ENCODE peak calls at places on chromosomes 5 and 9, in five cellular contexts. E is AG10803, N is Peyer's patch, O is spleen, M is left lung. U is an unnamed sample.

GRCh38 chr9:109411818-109412352 is 86.2 kb downstream of the PTPN3 start:
- DNase-seq in E (peak; percentile 53), N (no peak), O (no peak), M (no peak), U (no peak)

GRCh38 chr5:73625905-73626811 is at the start of gene ARHGEF28:
- DNase-seq in E (peak; percentile 42), N (peak; percentile 87), O (peak; percentile 83), M (peak; percentile 90), U (no peak)

GRCh38 chr9:127706836-127707241 is at the start of gene CFAP157:
- DNase-seq in E (no peak), N (no peak), O (no peak), M (no peak), U (no peak)

GRCh38 chr5:107887181-107887580 is 216.4 kb upstream of the EFNA5 start:
- DNase-seq in E (no peak), N (no peak), O (no peak), M (no peak), U (no peak)

GRCh38 chr9:110248361-110248760 is 7.9 kb downstream of the TXN start:
- DNase-seq in E (no peak), N (no peak), O (no peak), M (no peak), U (no peak)

GRCh38 chr9:137294091-137294683 is 7.9 kb downstream of the NRARP start:
- DNase-seq in E (no peak), N (no peak), O (no peak), M (no peak), U (no peak)

GRCh38 chr9:124202447-124202971 is 55.2 kb upstream of the NEK6 start:
- DNase-seq in E (no peak), N (no peak), O (peak; percentile 91), M (peak; percentile 84), U (no peak)

GRCh38 chr5:110414360-110414759 is 312.1 kb downstream of the TMEM232 start:
- DNase-seq in E (peak; percentile 42), N (no peak), O (no peak), M (no peak), U (no peak)

GRCh38 chr9:110764006-110764405 is 95.4 kb downstream of the MUSK start:
- DNase-seq in E (no peak), N (no peak), O (no peak), M (no peak), U (no peak)

GRCh38 chr5:57174128-57174849 is 430 bp downstream of the GPBP1 start:
- DNase-seq in E (peak; percentile 33), N (peak; percentile 73), O (no peak), M (peak; percentile 83), U (no peak)

GRCh38 chr9:1050125-1050895 is at the start of gene DMRT2:
- DNase-seq in E (peak; percentile 72), N (peak; percentile 84), O (no peak), M (peak; percentile 86), U (peak; percentile 10)

GRCh38 chr9:98974106-98974505 is 30.4 kb downstream of the COL15A1 start:
- DNase-seq in E (no peak), N (no peak), O (no peak), M (no peak), U (no peak)

GRCh38 chr5:121919091-121919490 is 42.7 kb upstream of the SRFBP1 start:
- DNase-seq in E (no peak), N (no peak), O (no peak), M (no peak), U (no peak)

GRCh38 chr9:72954431-72955420 is 1.9 kb upstream of the ALDH1A1 start:
- DNase-seq in E (peak; percentile 86), N (no peak), O (no peak), M (peak; percentile 29), U (no peak)

GRCh38 chr5:112793201-112793600 is 55.5 kb downstream of the APC start:
- DNase-seq in E (peak; percentile 11), N (no peak), O (no peak), M (no peak), U (peak; percentile 68)

GRCh38 chr5:112795342-112795741 is 57.7 kb downstream of the APC start:
- DNase-seq in E (no peak), N (no peak), O (no peak), M (no peak), U (no peak)

GRCh38 chr5:112794410-112794809 is 56.7 kb downstream of the APC start:
- DNase-seq in E (no peak), N (no peak), O (no peak), M (no peak), U (no peak)

GRCh38 chr5:112799661-112800060 is 61.4 kb upstream of the SRP19 start:
- DNase-seq in E (no peak), N (no peak), O (no peak), M (no peak), U (no peak)

DNA sequence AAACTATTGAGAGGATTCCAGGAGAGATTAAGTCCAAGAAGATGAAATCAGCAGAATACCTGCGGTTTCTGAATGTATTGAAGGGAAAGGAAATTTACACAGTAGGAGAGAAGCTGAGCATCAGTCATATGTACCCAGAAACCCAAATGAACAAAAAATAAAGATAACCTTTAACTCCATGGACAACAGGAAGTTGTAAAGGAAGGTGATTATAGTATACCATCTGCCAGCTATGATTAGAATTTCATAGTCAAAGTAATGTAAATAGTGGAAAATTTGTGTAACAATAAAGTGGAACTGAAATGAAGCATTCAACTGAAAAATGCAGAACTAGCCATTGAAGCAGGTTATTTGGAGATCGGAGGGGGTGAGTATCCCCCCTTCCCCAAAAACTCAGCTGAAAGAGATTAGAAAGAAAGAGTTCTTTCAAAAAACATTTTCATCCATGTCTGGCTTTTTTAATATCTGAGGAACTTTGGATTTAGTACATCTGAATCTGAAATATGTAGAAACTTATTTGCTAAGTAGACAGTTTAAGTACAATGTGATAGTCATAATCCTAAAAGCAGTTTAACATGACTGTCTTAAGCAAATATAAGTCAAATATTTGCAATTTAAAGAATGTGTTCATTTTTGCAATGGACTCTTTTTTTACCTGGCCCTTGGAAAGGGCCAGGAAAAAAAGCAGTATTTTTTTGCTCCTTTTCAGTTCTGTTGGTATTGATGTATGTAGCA is 58.4 kb downstream of the APC start:
- DNase-seq in E (peak; percentile 13), N (no peak), O (no peak), M (no peak), U (peak; percentile 54)
- H3K4me3 ChIP-seq in E (no peak overlapping the region), N (no peak overlapping the region), O (no peak overlapping the region), M (no peak overlapping the region), U (no peak overlapping the region)

GRCh38 chr5:76586531-76586930 is 36.7 kb downstream of the F2RL2 start:
- DNase-seq in E (no peak), N (no peak), O (no peak), M (no peak), U (no peak)

GRCh38 chr5:76582252-76583162 is 40.7 kb downstream of the F2RL2 start:
- DNase-seq in E (no peak), N (no peak), O (no peak), M (no peak), U (no peak)

GRCh38 chr5:76585783-76586217 is 37.4 kb downstream of the F2RL2 start:
- DNase-seq in E (no peak), N (no peak), O (no peak), M (no peak), U (no peak)

GRCh38 chr5:76580983-76581382 is 42.2 kb downstream of the F2RL2 start:
- DNase-seq in E (no peak), N (no peak), O (no peak), M (no peak), U (no peak)

GRCh38 chr5:76583163-76584047 is 39.8 kb downstream of the F2RL2 start:
- DNase-seq in E (peak; percentile 15), N (no peak), O (no peak), M (no peak), U (no peak)
- TF ChIP-seq CTCF in E (peak; percentile 40), N (peak; percentile 43), O (peak; percentile 34), M (peak; percentile 39), U (peak; percentile 58)

GRCh38 chr9:23739753-23740152 is 86.3 kb downstream of the ELAVL2 start:
- DNase-seq in E (no peak), N (no peak), O (no peak), M (no peak), U (no peak)

GRCh38 chr9:23743041-23743440 is 83.0 kb downstream of the ELAVL2 start:
- DNase-seq in E (no peak), N (no peak), O (no peak), M (no peak), U (no peak)

GRCh38 chr9:23741304-23741800 is 84.7 kb downstream of the ELAVL2 start:
- DNase-seq in E (no peak), N (no peak), O (no peak), M (no peak), U (no peak)

GRCh38 chr9:23736293-23736692 is 89.7 kb downstream of the ELAVL2 start:
- DNase-seq in E (no peak), N (no peak), O (no peak), M (no peak), U (no peak)

DNA sequence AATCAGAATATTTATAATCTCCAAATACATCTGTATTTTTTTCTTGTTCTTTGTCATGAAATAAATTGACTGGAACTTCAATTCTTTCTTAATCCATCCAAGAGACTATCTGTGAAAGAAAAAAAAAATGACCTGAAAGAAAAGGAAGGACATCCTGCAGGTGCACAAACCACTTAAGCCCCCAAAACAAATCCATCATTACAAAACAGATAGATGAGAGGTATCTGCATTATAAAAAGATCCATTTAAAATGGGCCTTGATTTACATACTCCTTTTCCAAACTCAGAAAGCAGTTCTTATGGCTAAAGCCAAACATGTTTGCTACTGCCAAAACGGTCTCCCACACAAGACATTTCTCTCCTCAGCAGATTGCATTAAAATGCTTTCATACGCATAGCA is 85.5 kb downstream of the ELAVL2 start:
- DNase-seq in E (no peak), N (no peak), O (no peak), M (no peak), U (no peak)
- H3K4me3 ChIP-seq in E (no peak overlapping the region), N (no peak overlapping the region), O (no peak overlapping the region), M (no peak overlapping the region), U (no peak overlapping the region)

DNA sequence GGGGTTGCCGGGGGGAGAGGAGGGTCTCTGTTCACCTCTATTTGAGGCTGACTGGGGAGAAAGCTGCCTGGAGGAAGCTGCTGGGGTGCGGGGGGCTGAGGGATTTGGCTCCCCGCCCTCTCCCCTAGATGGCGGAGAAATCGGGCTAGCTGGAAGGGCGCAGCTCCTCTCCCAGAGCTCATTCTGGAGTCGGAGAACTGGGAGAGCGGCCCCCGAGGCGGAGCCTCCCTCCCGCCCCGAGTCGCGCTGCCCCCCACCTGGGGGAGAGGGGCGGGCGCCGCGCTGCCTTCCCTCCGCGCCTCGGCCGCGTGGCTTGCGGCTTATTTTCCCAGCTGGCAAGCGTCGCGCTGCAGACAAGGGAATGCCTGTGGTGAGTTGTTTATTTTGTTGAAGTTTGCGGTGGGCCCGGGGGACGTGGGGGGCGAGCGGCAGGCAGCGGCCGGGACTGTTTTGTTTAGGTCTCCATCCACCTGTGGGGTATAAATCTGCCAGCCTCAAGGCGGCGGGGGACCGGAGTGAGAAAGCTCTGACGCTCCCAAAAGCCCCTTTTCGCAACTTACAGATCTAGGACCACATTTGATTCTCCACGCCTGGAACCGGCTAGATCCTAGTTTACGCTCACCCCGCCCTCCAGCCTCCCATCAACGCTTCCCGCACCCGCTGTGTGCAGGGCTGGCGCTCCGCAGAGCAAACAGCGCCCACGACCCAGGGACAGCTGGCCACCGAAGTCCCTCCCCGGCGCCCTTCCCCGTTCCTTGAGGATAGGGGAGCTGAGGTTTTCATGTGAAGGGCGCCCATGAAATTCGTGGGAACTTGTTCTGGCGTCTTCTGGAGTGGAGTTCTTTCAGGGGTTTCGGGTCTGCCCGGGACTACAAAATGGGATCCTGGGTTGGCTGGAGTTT is 4.0 kb upstream of the RGMB start:
- DNase-seq in E (peak; percentile 85), N (peak; percentile 68), O (peak; percentile 83), M (peak; percentile 76), U (no peak)
- TF ChIP-seq CTCF in E (peak; percentile 9), N (no peak), O (no peak), M (peak; percentile 34), U (peak; percentile 8)

GRCh38 chr9:5838884-5839571 is 6.1 kb upstream of the ERMP1 start:
- DNase-seq in E (peak; percentile 46), N (peak; percentile 52), O (no peak), M (no peak), U (no peak)
- H3K4me3 ChIP-seq in E (no peak overlapping the region), N (no peak overlapping the region), O (no peak overlapping the region), M (no peak overlapping the region), U (no peak overlapping the region)

U was measured in retinal pigment epithelial cell.